ENCODE peak calls at places on chromosomes 16 and 17, in eight cellular contexts. N is cardiac fibroblast; Q is EL; R is AML-193; I is C1 segment of cervical spinal cord; V is activated CD4-positive, CD25-positive, alpha-beta regulatory T cell treated with anti-CD3 and anti-CD28 coated beads, Interleukin-2, amount 50 U/mL, for 16 hours; P is amygdala; T is RPMI7951. L is an unnamed sample.
A peak's percentile ranks its signal among the peaks of the same experiment; 100 is the strongest.

GRCh38 chr16:49969356-49970030 is 55.5 kb upstream of the CNEP1R1 start:
- DNase-seq in I (no peak), T (no peak), R (no peak), Q (no peak), P (no peak), V (no peak), N (no peak), L (no peak)

GRCh38 chr16:1416521-1416941 is 2.0 kb upstream of the UNKL start:
- DNase-seq in I (no peak), V (no peak), Q (no peak), P (no peak), N (no peak), T (no peak), R (no peak), L (no peak)

GRCh38 chr16:7325835-7326234 is 6.8 kb upstream of the RBFOX1 start:
- DNase-seq in R (no peak), N (no peak), Q (no peak), P (no peak), I (no peak), T (no peak), V (no peak), L (no peak)

GRCh38 chr16:75377971-75378386 is 55.3 kb downstream of the CFDP1 start:
- DNase-seq in R (peak; percentile 1), T (peak; percentile 81), I (no peak), P (no peak), N (peak; percentile 98), Q (peak; percentile 91), V (no peak), L (peak; percentile 97)

GRCh38 chr17:75557075-75557851 is 30.3 kb upstream of the MYO15B start:
- DNase-seq in N (peak; percentile 6), Q (peak; percentile 82), R (no peak), V (no peak), I (peak; percentile 72), P (peak; percentile 75), T (peak; percentile 95), L (no peak)

GRCh38 chr17:246851-247421 is 65.5 kb upstream of the DOC2B start:
- DNase-seq in R (no peak), N (no peak), V (no peak), I (no peak), Q (no peak), T (no peak), P (no peak), L (no peak)

GRCh38 chr16:89357055-89357454 is 133.3 kb downstream of the ANKRD11 start:
- DNase-seq in T (no peak), I (no peak), R (no peak), Q (no peak), P (no peak), V (no peak), N (no peak), L (no peak)

GRCh38 chr16:20225334-20225733 is 102.0 kb downstream of the GP2 start:
- DNase-seq in I (no peak), R (no peak), T (no peak), V (no peak), Q (no peak), N (no peak), P (no peak), L (no peak)

GRCh38 chr16:2846511-2847310 is 11.3 kb downstream of the PRSS22 start:
- DNase-seq in P (no peak), T (peak; percentile 70), R (no peak), I (no peak), V (no peak), Q (peak; percentile 34), N (peak; percentile 77), L (no peak)

GRCh38 chr17:77471984-77472836 is 331.4 kb downstream of the SEC14L1 start:
- DNase-seq in N (peak; percentile 68), T (peak; percentile 34), R (no peak), P (peak; percentile 22), Q (peak; percentile 62), I (peak; percentile 39), V (no peak), L (no peak)

GRCh38 chr17:32854177-32854576 is 22.7 kb downstream of the MYO1D start:
- DNase-seq in V (no peak), T (peak; percentile 15), Q (no peak), I (no peak), N (peak; percentile 39), P (no peak), R (no peak), L (no peak)

GRCh38 chr16:49533436-49533835 is 159.8 kb downstream of the C16orf78 start:
- DNase-seq in V (no peak), I (no peak), R (no peak), P (no peak), Q (no peak), N (no peak), T (no peak), L (no peak)

GRCh38 chr17:21368545-21369246 is 7.5 kb upstream of the KCNJ12 start:
- DNase-seq in R (no peak), N (peak; percentile 22), P (no peak), T (no peak), V (no peak), Q (peak; percentile 14), I (no peak), L (no peak)

GRCh38 chr16:17301593-17302135 is 169.1 kb downstream of the XYLT1 start:
- DNase-seq in R (peak; percentile 34), V (no peak), N (no peak), I (no peak), Q (no peak), P (no peak), T (no peak), L (no peak)

GRCh38 chr16:72560617-72561016 is 388.7 kb upstream of the PMFBP1 start:
- DNase-seq in V (no peak), N (peak; percentile 42), Q (no peak), R (no peak), P (no peak), T (no peak), I (no peak), L (peak; percentile 13)

GRCh38 chr16:13322357-13322756 is 421.0 kb downstream of the SHISA9 start:
- DNase-seq in I (no peak), P (no peak), T (no peak), R (no peak), N (no peak), V (no peak), Q (no peak), L (no peak)

GRCh38 chr17:41127371-41127770 is 3.4 kb upstream of the KRTAP4-12 start:
- DNase-seq in V (no peak), Q (no peak), I (no peak), N (no peak), P (no peak), T (no peak), R (no peak), L (no peak)

GRCh38 chr16:75038036-75038959 is 39.5 kb downstream of the ZNRF1 start:
- DNase-seq in R (peak; percentile 56), P (no peak), V (no peak), I (no peak), N (peak; percentile 79), Q (peak; percentile 21), T (peak; percentile 13), L (no peak)

GRCh38 chr17:48160177-48160967 is 52.8 kb downstream of the SNX11 start:
- DNase-seq in Q (no peak), P (no peak), T (no peak), R (no peak), N (no peak), V (no peak), I (no peak), L (no peak)

GRCh38 chr16:52837251-52837650 is 215.4 kb downstream of the CHD9NB start:
- DNase-seq in T (peak; percentile 58), Q (no peak), I (no peak), N (no peak), P (no peak), V (no peak), R (no peak), L (no peak)

GRCh38 chr17:31072186-31072585 is 22.6 kb upstream of the NF1 start:
- DNase-seq in N (no peak), V (no peak), I (no peak), R (no peak), P (no peak), T (peak; percentile 63), Q (peak; percentile 67), L (no peak)

GRCh38 chr17:73648974-73649373 is 4.7 kb upstream of the SDK2 start:
- DNase-seq in P (no peak), Q (no peak), I (no peak), T (no peak), V (no peak), R (no peak), N (no peak), L (no peak)

GRCh38 chr17:81710514-81711308 is 1.4 kb upstream of the SLC25A10 start:
- DNase-seq in P (no peak), R (no peak), N (peak; percentile 39), V (no peak), T (peak; percentile 23), Q (peak; percentile 20), I (no peak), L (no peak)

GRCh38 chr17:57949649-57950048 is 5.6 kb downstream of the CUEDC1 start:
- DNase-seq in Q (peak; percentile 29), N (peak; percentile 22), R (peak; percentile 11), V (no peak), I (no peak), T (no peak), P (no peak), L (no peak)

GRCh38 chr17:82114872-82115271 is 16.8 kb upstream of the FASN start:
- DNase-seq in V (no peak), Q (no peak), T (no peak), I (no peak), P (no peak), R (no peak), N (no peak), L (no peak)

GRCh38 chr16:11161439-11161838 is 94.6 kb downstream of the SOCS1 start:
- DNase-seq in R (no peak), V (no peak), N (no peak), P (no peak), Q (no peak), I (no peak), T (no peak), L (no peak)

GRCh38 chr17:56549501-56549900 is 44.0 kb upstream of the NOG start:
- DNase-seq in N (no peak), R (no peak), I (no peak), V (no peak), P (no peak), T (no peak), Q (no peak), L (no peak)

GRCh38 chr17:319266-319665 is 33.3 kb downstream of the RPH3AL start:
- DNase-seq in V (no peak), I (no peak), T (no peak), Q (no peak), P (no peak), N (no peak), R (no peak), L (no peak)

GRCh38 chr16:88697831-88698693 is 8.1 kb downstream of the RNF166 start:
- DNase-seq in V (no peak), P (no peak), N (no peak), T (no peak), R (no peak), I (no peak), Q (no peak), L (no peak)